ENCODE peak calls at places on chromosomes 4 and X, in eight cellular contexts. One of them, this sample, is unnamed.

GRCh38 chr4:164350086-164350485 is 403.8 kb upstream of the SMIM31 start:
- DNase-seq in OCI-LY7: no peak
- DNase-seq in dermis microvascular lymphatic vessel endothelial cell: no peak
- DNase-seq in Peyer's patch: no peak
- DNase-seq in A549: no peak
- DNase-seq in caudate nucleus: no peak
- DNase-seq in sciatic nerve: no peak
- DNase-seq in IMR-90: peak
- DNase-seq in this sample: no peak

GRCh38 chr4:338759-339097 is 1.1 kb downstream of the ZNF141 start:
- DNase-seq in OCI-LY7: no peak
- DNase-seq in dermis microvascular lymphatic vessel endothelial cell: no peak
- DNase-seq in Peyer's patch: no peak
- DNase-seq in A549: no peak
- DNase-seq in caudate nucleus: no peak
- DNase-seq in sciatic nerve: no peak
- DNase-seq in IMR-90: no peak
- DNase-seq in this sample: no peak

GRCh38 chrX:2607113-2607512 is 84.0 kb upstream of the CD99 start:
- DNase-seq in OCI-LY7: no peak
- DNase-seq in dermis microvascular lymphatic vessel endothelial cell: no peak
- DNase-seq in Peyer's patch: no peak
- DNase-seq in A549: no peak
- DNase-seq in caudate nucleus: no peak
- DNase-seq in sciatic nerve: no peak
- DNase-seq in IMR-90: no peak
- DNase-seq in this sample: no peak

GRCh38 chrX:30190426-30190825 is 24.9 kb upstream of the MAGEB2 start:
- DNase-seq in OCI-LY7: no peak
- DNase-seq in dermis microvascular lymphatic vessel endothelial cell: no peak
- DNase-seq in Peyer's patch: no peak
- DNase-seq in A549: no peak
- DNase-seq in caudate nucleus: no peak
- DNase-seq in sciatic nerve: no peak
- DNase-seq in IMR-90: no peak
- DNase-seq in this sample: no peak

GRCh38 chr4:187069398-187069797 is 345.7 kb upstream of the FAT1 start:
- DNase-seq in OCI-LY7: no peak
- DNase-seq in dermis microvascular lymphatic vessel endothelial cell: no peak
- DNase-seq in Peyer's patch: no peak
- DNase-seq in A549: no peak
- DNase-seq in caudate nucleus: no peak
- DNase-seq in sciatic nerve: peak
- DNase-seq in IMR-90: no peak
- DNase-seq in this sample: no peak

GRCh38 chr4:172596206-172596605 is 572.4 kb upstream of the GALNT7 start:
- DNase-seq in OCI-LY7: no peak
- DNase-seq in dermis microvascular lymphatic vessel endothelial cell: no peak
- DNase-seq in Peyer's patch: no peak
- DNase-seq in A549: peak
- DNase-seq in caudate nucleus: no peak
- DNase-seq in sciatic nerve: no peak
- DNase-seq in IMR-90: no peak
- DNase-seq in this sample: no peak

GRCh38 chrX:14420876-14421275 is 108.5 kb upstream of the GLRA2 start:
- DNase-seq in OCI-LY7: no peak
- DNase-seq in dermis microvascular lymphatic vessel endothelial cell: no peak
- DNase-seq in Peyer's patch: no peak
- DNase-seq in A549: no peak
- DNase-seq in caudate nucleus: no peak
- DNase-seq in sciatic nerve: no peak
- DNase-seq in IMR-90: no peak
- DNase-seq in this sample: no peak

GRCh38 chr4:2141762-2142520 is 82.8 kb downstream of the NAT8L start:
- DNase-seq in OCI-LY7: no peak
- DNase-seq in dermis microvascular lymphatic vessel endothelial cell: no peak
- DNase-seq in Peyer's patch: no peak
- DNase-seq in A549: no peak
- DNase-seq in caudate nucleus: no peak
- DNase-seq in sciatic nerve: no peak
- DNase-seq in IMR-90: no peak
- DNase-seq in this sample: no peak

GRCh38 chrX:39752820-39753219 is 344.9 kb downstream of the BCOR start:
- DNase-seq in OCI-LY7: no peak
- DNase-seq in dermis microvascular lymphatic vessel endothelial cell: no peak
- DNase-seq in Peyer's patch: no peak
- DNase-seq in A549: no peak
- DNase-seq in caudate nucleus: no peak
- DNase-seq in sciatic nerve: no peak
- DNase-seq in IMR-90: peak
- DNase-seq in this sample: peak

GRCh38 chr4:95360256-95360903 is 188.4 kb downstream of the UNC5C start:
- DNase-seq in OCI-LY7: no peak
- DNase-seq in dermis microvascular lymphatic vessel endothelial cell: no peak
- DNase-seq in Peyer's patch: no peak
- DNase-seq in A549: no peak
- DNase-seq in caudate nucleus: no peak
- DNase-seq in sciatic nerve: no peak
- DNase-seq in IMR-90: no peak
- DNase-seq in this sample: no peak

GRCh38 chrX:120604359-120604782 is 470 bp downstream of the MCTS1 start:
- DNase-seq in OCI-LY7: peak
- DNase-seq in dermis microvascular lymphatic vessel endothelial cell: no peak
- DNase-seq in Peyer's patch: peak
- DNase-seq in A549: peak
- DNase-seq in caudate nucleus: no peak
- DNase-seq in sciatic nerve: no peak
- DNase-seq in IMR-90: peak
- DNase-seq in this sample: peak

GRCh38 chr4:136713140-136713539 is 819.2 kb downstream of the PCDH18 start:
- DNase-seq in OCI-LY7: no peak
- DNase-seq in dermis microvascular lymphatic vessel endothelial cell: no peak
- DNase-seq in Peyer's patch: no peak
- DNase-seq in A549: no peak
- DNase-seq in caudate nucleus: no peak
- DNase-seq in sciatic nerve: no peak
- DNase-seq in IMR-90: peak
- DNase-seq in this sample: peak

GRCh38 chr4:84573738-84574720 is 8.9 kb upstream of the CDS1 start:
- DNase-seq in OCI-LY7: no peak
- DNase-seq in dermis microvascular lymphatic vessel endothelial cell: no peak
- DNase-seq in Peyer's patch: no peak
- DNase-seq in A549: peak
- DNase-seq in caudate nucleus: no peak
- DNase-seq in sciatic nerve: no peak
- DNase-seq in IMR-90: no peak
- DNase-seq in this sample: no peak

GRCh38 chrX:152865232-152865920 is 32.5 kb upstream of the ZNF185 start:
- DNase-seq in OCI-LY7: no peak
- DNase-seq in dermis microvascular lymphatic vessel endothelial cell: no peak
- DNase-seq in Peyer's patch: no peak
- DNase-seq in A549: no peak
- DNase-seq in caudate nucleus: no peak
- DNase-seq in sciatic nerve: no peak
- DNase-seq in IMR-90: no peak
- DNase-seq in this sample: no peak

GRCh38 chr4:107253579-107254068 is 217.5 kb upstream of the DKK2 start:
- DNase-seq in OCI-LY7: no peak
- DNase-seq in dermis microvascular lymphatic vessel endothelial cell: no peak
- DNase-seq in Peyer's patch: no peak
- DNase-seq in A549: no peak
- DNase-seq in caudate nucleus: no peak
- DNase-seq in sciatic nerve: no peak
- DNase-seq in IMR-90: no peak
- DNase-seq in this sample: no peak

GRCh38 chr4:164357957-164358356 is 396.0 kb upstream of the SMIM31 start:
- DNase-seq in OCI-LY7: no peak
- DNase-seq in dermis microvascular lymphatic vessel endothelial cell: no peak
- DNase-seq in Peyer's patch: no peak
- DNase-seq in A549: no peak
- DNase-seq in caudate nucleus: no peak
- DNase-seq in sciatic nerve: no peak
- DNase-seq in IMR-90: peak
- DNase-seq in this sample: no peak

GRCh38 chr4:75235359-75235951 is 278.7 kb downstream of the RCHY1 start:
- DNase-seq in OCI-LY7: peak
- DNase-seq in dermis microvascular lymphatic vessel endothelial cell: no peak
- DNase-seq in Peyer's patch: no peak
- DNase-seq in A549: no peak
- DNase-seq in caudate nucleus: no peak
- DNase-seq in sciatic nerve: no peak
- DNase-seq in IMR-90: no peak
- DNase-seq in this sample: no peak

GRCh38 chr4:184529283-184529682 is 54.9 kb upstream of the IRF2 start:
- DNase-seq in OCI-LY7: no peak
- DNase-seq in dermis microvascular lymphatic vessel endothelial cell: no peak
- DNase-seq in Peyer's patch: no peak
- DNase-seq in A549: no peak
- DNase-seq in caudate nucleus: no peak
- DNase-seq in sciatic nerve: no peak
- DNase-seq in IMR-90: no peak
- DNase-seq in this sample: no peak

GRCh38 chr4:184745747-184746531 is 12.0 kb upstream of the CENPU start:
- DNase-seq in OCI-LY7: peak
- DNase-seq in dermis microvascular lymphatic vessel endothelial cell: no peak
- DNase-seq in Peyer's patch: peak
- DNase-seq in A549: peak
- DNase-seq in caudate nucleus: no peak
- DNase-seq in sciatic nerve: peak
- DNase-seq in IMR-90: peak
- DNase-seq in this sample: peak

GRCh38 chr4:575281-576141 is 584 bp downstream of the TMEM271 start:
- DNase-seq in OCI-LY7: no peak
- DNase-seq in dermis microvascular lymphatic vessel endothelial cell: no peak
- DNase-seq in Peyer's patch: no peak
- DNase-seq in A549: no peak
- DNase-seq in caudate nucleus: no peak
- DNase-seq in sciatic nerve: no peak
- DNase-seq in IMR-90: peak
- DNase-seq in this sample: peak

GRCh38 chrX:56385336-56385735 is 153.2 kb downstream of the KLF8 start:
- DNase-seq in OCI-LY7: no peak
- DNase-seq in dermis microvascular lymphatic vessel endothelial cell: no peak
- DNase-seq in Peyer's patch: no peak
- DNase-seq in A549: no peak
- DNase-seq in caudate nucleus: no peak
- DNase-seq in sciatic nerve: no peak
- DNase-seq in IMR-90: no peak
- DNase-seq in this sample: no peak

GRCh38 chr4:126247409-126247808 is 932.7 kb downstream of the FAT4 start:
- DNase-seq in OCI-LY7: no peak
- DNase-seq in dermis microvascular lymphatic vessel endothelial cell: no peak
- DNase-seq in Peyer's patch: no peak
- DNase-seq in A549: no peak
- DNase-seq in caudate nucleus: no peak
- DNase-seq in sciatic nerve: no peak
- DNase-seq in IMR-90: no peak
- DNase-seq in this sample: no peak

GRCh38 chr4:16492872-16493271 is 266.6 kb upstream of the TAPT1 start:
- DNase-seq in OCI-LY7: no peak
- DNase-seq in dermis microvascular lymphatic vessel endothelial cell: no peak
- DNase-seq in Peyer's patch: no peak
- DNase-seq in A549: no peak
- DNase-seq in caudate nucleus: no peak
- DNase-seq in sciatic nerve: no peak
- DNase-seq in IMR-90: no peak
- DNase-seq in this sample: no peak

GRCh38 chrX:5681159-5681558 is 547.5 kb downstream of the NLGN4X start:
- DNase-seq in OCI-LY7: peak
- DNase-seq in dermis microvascular lymphatic vessel endothelial cell: no peak
- DNase-seq in Peyer's patch: no peak
- DNase-seq in A549: no peak
- DNase-seq in caudate nucleus: no peak
- DNase-seq in sciatic nerve: no peak
- DNase-seq in IMR-90: no peak
- DNase-seq in this sample: no peak

GRCh38 chr4:18039113-18039512 is 17.6 kb upstream of the LCORL start:
- DNase-seq in OCI-LY7: no peak
- DNase-seq in dermis microvascular lymphatic vessel endothelial cell: no peak
- DNase-seq in Peyer's patch: no peak
- DNase-seq in A549: no peak
- DNase-seq in caudate nucleus: no peak
- DNase-seq in sciatic nerve: no peak
- DNase-seq in IMR-90: peak
- DNase-seq in this sample: no peak

GRCh38 chrX:33045245-33045644 is 166.1 kb downstream of the DMD start:
- DNase-seq in OCI-LY7: no peak
- DNase-seq in dermis microvascular lymphatic vessel endothelial cell: no peak
- DNase-seq in Peyer's patch: no peak
- DNase-seq in A549: no peak
- DNase-seq in caudate nucleus: no peak
- DNase-seq in sciatic nerve: no peak
- DNase-seq in IMR-90: no peak
- DNase-seq in this sample: no peak

GRCh38 chr4:180598281-180598680 is 1644.9 kb upstream of the TENM3 start:
- DNase-seq in OCI-LY7: no peak
- DNase-seq in dermis microvascular lymphatic vessel endothelial cell: no peak
- DNase-seq in Peyer's patch: no peak
- DNase-seq in A549: no peak
- DNase-seq in caudate nucleus: no peak
- DNase-seq in sciatic nerve: no peak
- DNase-seq in IMR-90: no peak
- DNase-seq in this sample: no peak

GRCh38 chr4:141705747-141706377 is 69.5 kb downstream of the IL15 start:
- DNase-seq in OCI-LY7: no peak
- DNase-seq in dermis microvascular lymphatic vessel endothelial cell: no peak
- DNase-seq in Peyer's patch: no peak
- DNase-seq in A549: no peak
- DNase-seq in caudate nucleus: no peak
- DNase-seq in sciatic nerve: no peak
- DNase-seq in IMR-90: no peak
- DNase-seq in this sample: no peak

GRCh38 chr4:23788027-23788426 is 101.8 kb downstream of the PPARGC1A start:
- DNase-seq in OCI-LY7: no peak
- DNase-seq in dermis microvascular lymphatic vessel endothelial cell: no peak
- DNase-seq in Peyer's patch: no peak
- DNase-seq in A549: no peak
- DNase-seq in caudate nucleus: no peak
- DNase-seq in sciatic nerve: no peak
- DNase-seq in IMR-90: no peak
- DNase-seq in this sample: no peak

GRCh38 chrX:13380230-13380629 is 60.4 kb upstream of the ATXN3L start:
- DNase-seq in OCI-LY7: no peak
- DNase-seq in dermis microvascular lymphatic vessel endothelial cell: no peak
- DNase-seq in Peyer's patch: no peak
- DNase-seq in A549: no peak
- DNase-seq in caudate nucleus: no peak
- DNase-seq in sciatic nerve: no peak
- DNase-seq in IMR-90: peak
- DNase-seq in this sample: peak

GRCh38 chr4:1573830-1574459 is 110.2 kb downstream of the FAM53A start:
- DNase-seq in OCI-LY7: no peak
- DNase-seq in dermis microvascular lymphatic vessel endothelial cell: no peak
- DNase-seq in Peyer's patch: no peak
- DNase-seq in A549: no peak
- DNase-seq in caudate nucleus: no peak
- DNase-seq in sciatic nerve: no peak
- DNase-seq in IMR-90: no peak
- DNase-seq in this sample: no peak

GRCh38 chr4:16775411-16776154 is 122.9 kb downstream of the LDB2 start:
- DNase-seq in OCI-LY7: no peak
- DNase-seq in dermis microvascular lymphatic vessel endothelial cell: no peak
- DNase-seq in Peyer's patch: no peak
- DNase-seq in A549: no peak
- DNase-seq in caudate nucleus: no peak
- DNase-seq in sciatic nerve: no peak
- DNase-seq in IMR-90: no peak
- DNase-seq in this sample: no peak

GRCh38 chr4:20252656-20253271 is 1.1 kb downstream of the SLIT2 start:
- DNase-seq in OCI-LY7: no peak
- DNase-seq in dermis microvascular lymphatic vessel endothelial cell: no peak
- DNase-seq in Peyer's patch: peak
- DNase-seq in A549: no peak
- DNase-seq in caudate nucleus: no peak
- DNase-seq in sciatic nerve: peak
- DNase-seq in IMR-90: peak
- DNase-seq in this sample: peak

GRCh38 chr4:114479595-114479994 is 119.0 kb upstream of the UGT8 start:
- DNase-seq in OCI-LY7: no peak
- DNase-seq in dermis microvascular lymphatic vessel endothelial cell: no peak
- DNase-seq in Peyer's patch: no peak
- DNase-seq in A549: no peak
- DNase-seq in caudate nucleus: no peak
- DNase-seq in sciatic nerve: no peak
- DNase-seq in IMR-90: no peak
- DNase-seq in this sample: no peak